ENCODE peak calls at places on chromosomes 13 and 19, in eight cellular contexts. P is brain microvascular endothelial cell; C is PC-3; J is uterus; I is effector memory CD4-positive, alpha-beta T cell; Y is suprapubic skin; H is psoas muscle; M is adrenal gland. G is an unnamed sample.
A peak's percentile ranks its signal among the peaks of the same experiment; 100 is the strongest.

GRCh38 chr13:43240278-43240677 is 216.9 kb downstream of the DNAJC15 start:
- DNase-seq in M (no peak), I (no peak), C (no peak), P (no peak), J (no peak), H (no peak), Y (no peak), G (no peak)

GRCh38 chr13:76868451-76868850 is 17.8 kb downstream of the KCTD12 start:
- DNase-seq in Y (no peak), H (no peak), P (no peak), C (no peak), M (no peak), J (no peak), I (no peak), G (no peak)

GRCh38 chr19:54805665-54806515 is 2.5 kb downstream of the KIR2DL4 start:
- DNase-seq in P (no peak), H (no peak), Y (peak; percentile 72), M (no peak), I (no peak), J (no peak), C (no peak), G (no peak)

GRCh38 chr13:90201198-90201597 is 1146.3 kb upstream of the MIR17HG start:
- DNase-seq in C (peak; percentile 2), P (no peak), Y (no peak), H (no peak), J (no peak), M (peak; percentile 3), I (no peak), G (no peak)

GRCh38 chr19:46587861-46588260 is 13.3 kb upstream of the CALM3 start:
- DNase-seq in H (no peak), J (no peak), I (no peak), Y (peak; percentile 45), M (no peak), C (no peak), P (no peak), G (no peak)

GRCh38 chr13:98370806-98371553 is 193.9 kb upstream of the RNF113B start:
- DNase-seq in M (peak; percentile 42), P (peak; percentile 70), H (no peak), Y (no peak), C (no peak), I (no peak), J (peak; percentile 72), G (no peak)

GRCh38 chr19:58181902-58182576 is 822 bp upstream of the ZNF274 start:
- DNase-seq in M (peak; percentile 33), Y (no peak), J (no peak), P (peak; percentile 39), C (peak; percentile 60), I (peak; percentile 38), H (peak; percentile 19), G (peak; percentile 48)

GRCh38 chr19:6739884-6740588 is 556 bp downstream of the TRIP10 start:
- DNase-seq in H (peak; percentile 72), J (no peak), Y (no peak), P (no peak), I (no peak), C (no peak), M (peak; percentile 71), G (no peak)

GRCh38 chr13:78732445-78733017 is 73.6 kb upstream of the OBI1 start:
- DNase-seq in C (no peak), M (no peak), I (no peak), J (no peak), P (no peak), H (no peak), Y (no peak), G (no peak)

GRCh38 chr13:88908896-88909535 is 1237.8 kb downstream of the SLITRK5 start:
- DNase-seq in J (no peak), I (no peak), C (no peak), H (no peak), Y (no peak), P (no peak), M (no peak), G (no peak)

GRCh38 chr13:33261426-33262068 is 24.0 kb downstream of the STARD13 start:
- DNase-seq in J (peak; percentile 52), M (no peak), Y (no peak), I (no peak), P (no peak), C (no peak), H (no peak), G (no peak)
- H3K27ac ChIP-seq in J (peak overlapping the region; percentile 69), M (no peak overlapping the region), Y (no peak overlapping the region), I (no peak overlapping the region), P (no peak overlapping the region), C (peak overlapping the region; percentile 52), H (no peak overlapping the region), G (no peak overlapping the region)

DNA sequence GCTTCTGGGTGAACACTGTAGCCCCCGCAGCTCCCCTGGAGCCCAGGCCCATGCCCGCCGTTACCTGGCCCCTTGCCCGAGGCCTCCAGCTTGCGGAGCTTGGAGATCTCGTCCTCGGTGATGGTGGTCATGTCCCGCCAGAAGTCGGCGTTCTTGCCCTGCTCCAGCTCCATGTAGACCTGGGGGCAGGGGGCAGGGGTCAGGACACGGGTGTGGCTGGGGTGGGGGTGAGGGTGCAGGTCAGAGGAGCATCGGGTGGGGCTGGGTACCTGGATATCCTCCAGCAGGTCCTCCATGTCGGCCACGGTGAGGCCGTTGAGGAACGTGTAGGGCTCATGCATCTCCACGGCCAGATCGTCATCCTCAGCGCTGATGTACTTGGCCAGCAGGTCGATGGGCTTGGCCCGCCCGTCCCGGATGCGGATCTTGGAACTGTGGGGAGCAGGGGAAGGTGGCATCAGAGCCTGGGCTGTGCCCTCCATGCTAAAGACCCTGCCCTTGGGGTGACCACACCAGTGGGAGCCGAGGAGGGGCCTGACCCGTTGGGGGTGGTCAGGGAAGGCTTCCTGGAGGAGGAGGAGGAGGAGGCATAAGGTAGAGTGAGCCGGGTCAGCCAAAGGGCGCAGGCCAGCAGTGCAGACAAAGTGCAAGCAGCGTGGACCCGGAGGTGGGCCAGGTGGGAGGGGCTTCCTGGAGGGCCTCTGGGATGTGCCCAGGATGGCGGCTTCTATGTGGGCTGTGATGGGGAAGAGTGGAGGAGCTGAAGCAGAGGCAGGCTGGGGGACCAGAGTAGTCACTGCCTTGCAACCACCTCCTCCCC is 7.6 kb downstream of the CACTIN start:
- DNase-seq in M (no peak), C (no peak), Y (no peak), H (no peak), I (no peak), P (no peak), J (peak; percentile 40), G (no peak)
- H3K27ac ChIP-seq in M (no peak overlapping the region), C (no peak overlapping the region), Y (no peak overlapping the region), H (no peak overlapping the region), I (no peak overlapping the region), P (no peak overlapping the region), J (no peak overlapping the region), G (no peak overlapping the region)

GRCh38 chr13:21047591-21048282 is 13.6 kb downstream of the LATS2 start:
- DNase-seq in I (no peak), P (no peak), Y (no peak), M (no peak), J (no peak), H (peak; percentile 42), C (no peak), G (no peak)
- H3K27ac ChIP-seq in I (no peak overlapping the region), P (no peak overlapping the region), Y (no peak overlapping the region), M (no peak overlapping the region), J (peak overlapping the region; percentile 80), H (peak overlapping the region; percentile 81), C (no peak overlapping the region), G (no peak overlapping the region)

DNA sequence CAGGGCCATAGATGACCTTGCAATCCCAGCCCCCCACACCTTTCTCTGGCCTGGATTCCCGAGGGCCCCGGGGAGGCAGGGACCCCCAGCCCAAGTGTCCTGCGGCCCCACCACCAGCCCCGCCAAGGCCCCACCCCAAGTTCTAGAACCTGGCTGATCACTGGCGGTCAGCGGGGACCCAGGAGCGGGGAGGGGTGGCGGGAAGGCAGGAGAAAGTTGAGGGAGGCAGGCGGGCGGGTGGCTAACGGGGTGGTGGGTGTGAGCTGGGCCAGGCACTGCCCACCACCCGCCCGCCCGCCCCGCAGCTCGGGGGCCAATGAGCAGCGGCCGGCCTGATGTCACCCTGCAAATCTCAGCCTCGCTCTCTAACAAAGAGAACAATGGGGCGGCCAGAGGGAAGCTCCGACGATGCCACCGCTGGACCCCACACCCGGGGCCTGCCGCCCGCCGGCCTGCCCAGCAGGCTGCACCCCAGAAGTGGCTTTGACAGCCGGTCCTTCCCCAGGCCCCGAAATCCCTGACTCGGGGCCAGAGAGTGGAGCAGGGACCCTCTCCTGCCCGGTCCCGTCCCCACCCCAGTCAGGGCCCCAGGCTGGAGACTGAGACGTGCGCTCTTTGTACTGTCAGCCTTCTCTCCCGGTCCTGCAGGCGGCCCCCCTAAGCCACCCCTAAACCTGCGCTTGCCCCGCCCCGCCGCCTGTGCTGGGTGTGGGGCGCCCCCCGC is 1.6 kb downstream of the MEX3D start:
- DNase-seq in M (peak; percentile 84), J (peak; percentile 78), P (peak; percentile 76), C (peak; percentile 46), I (no peak), H (peak; percentile 62), Y (no peak), G (no peak)
- H3K27ac ChIP-seq in M (no peak overlapping the region), J (peak overlapping the region; percentile 75), P (peak overlapping the region; percentile 86), C (no peak overlapping the region), I (no peak overlapping the region), H (peak overlapping the region; percentile 46), Y (peak overlapping the region; percentile 90), G (no peak overlapping the region)

DNA sequence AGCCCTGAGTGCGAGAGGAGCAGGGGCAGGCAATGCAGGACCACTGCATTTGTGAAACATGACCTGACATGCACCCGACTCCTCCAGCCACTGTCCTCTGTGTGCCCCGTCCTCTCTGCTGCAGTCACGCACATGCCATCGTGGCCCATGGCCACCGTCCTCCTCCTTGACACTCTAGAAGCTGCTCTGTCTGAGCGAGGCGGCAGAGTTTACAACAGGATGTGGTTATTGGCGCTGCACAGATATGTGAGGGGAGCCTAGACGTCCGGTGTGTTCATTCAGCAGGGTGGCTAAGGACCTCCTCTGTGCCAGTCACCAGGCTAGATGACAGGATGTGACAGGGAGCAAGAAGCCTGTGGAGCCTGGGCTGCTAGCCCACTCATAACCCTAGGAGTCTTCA is 277.8 kb downstream of the FOXO1 start:
- DNase-seq in C (peak; percentile 68), Y (no peak), P (peak; percentile 47), H (no peak), J (no peak), M (peak; percentile 25), I (peak; percentile 69), G (no peak)
- H3K27ac ChIP-seq in C (peak overlapping the region; percentile 10), Y (no peak overlapping the region), P (no peak overlapping the region), H (no peak overlapping the region), J (no peak overlapping the region), M (no peak overlapping the region), I (peak overlapping the region; percentile 90), G (no peak overlapping the region)

GRCh38 chr19:16366056-16366432 is 41.4 kb downstream of the KLF2 start:
- DNase-seq in C (no peak), M (no peak), J (no peak), I (no peak), H (no peak), Y (no peak), P (no peak), G (no peak)
- H3K27ac ChIP-seq in C (no peak overlapping the region), M (no peak overlapping the region), J (peak overlapping the region; percentile 30), I (peak overlapping the region; percentile 95), H (peak overlapping the region; percentile 69), Y (peak overlapping the region; percentile 35), P (no peak overlapping the region), G (no peak overlapping the region)

G was measured in iPS DF 6.9.